ENCODE peak calls at places on chromosome 18, in five cellular contexts. L, S, D, I and B are unnamed samples.

GRCh38 chr18:76463358-76463757 is 31.7 kb downstream of the ZNF516 start:
- DNase-seq in D (peak), I (no peak), L (no peak), S (no peak), B (no peak)

GRCh38 chr18:74249181-74249968 is 42.4 kb downstream of the CYB5A start:
- DNase-seq in S (no peak), L (peak), I (no peak), D (no peak), B (no peak)

GRCh38 chr18:74669136-74669798 is 71.6 kb downstream of the ZNF407 start:
- DNase-seq in D (no peak), I (no peak), L (no peak), S (no peak), B (no peak)

GRCh38 chr18:56702946-56703345 is 51.8 kb downstream of the WDR7 start:
- DNase-seq in D (no peak), L (peak), S (no peak), I (no peak), B (no peak)

GRCh38 chr18:26309283-26309682 is 83.0 kb downstream of the TAF4B start:
- DNase-seq in L (peak), I (no peak), S (no peak), D (no peak), B (no peak)

GRCh38 chr18:74476154-74476553 is 19.0 kb upstream of the DIPK1C start:
- DNase-seq in I (no peak), D (no peak), L (peak), S (peak), B (no peak)

GRCh38 chr18:10715791-10716190 is 190.0 kb downstream of the NAPG start:
- DNase-seq in I (no peak), L (peak), S (no peak), D (peak), B (no peak)

GRCh38 chr18:35045121-35045520 is 3.9 kb downstream of the MAPRE2 start:
- DNase-seq in I (no peak), D (no peak), L (peak), S (no peak), B (no peak)

GRCh38 chr18:52339891-52340371 is at the start of gene DCC:
- DNase-seq in L (peak), I (no peak), D (no peak), S (no peak), B (no peak)

GRCh38 chr18:7750966-7751365 is 183.8 kb downstream of the PTPRM start:
- DNase-seq in I (no peak), D (no peak), S (no peak), L (no peak), B (no peak)

GRCh38 chr18:56000041-56000440 is 412.0 kb upstream of the TCF4 start:
- DNase-seq in D (no peak), L (no peak), I (no peak), S (no peak), B (no peak)

GRCh38 chr18:27604583-27604982 is 419.5 kb upstream of the CHST9 start:
- DNase-seq in D (no peak), L (no peak), I (no peak), S (no peak), B (no peak)

GRCh38 chr18:48412339-48412929 is 3.3 kb upstream of the ZBTB7C start:
- DNase-seq in S (no peak), D (no peak), I (no peak), L (peak), B (no peak)

GRCh38 chr18:54086863-54087262 is 137.6 kb downstream of the MBD2 start:
- DNase-seq in I (no peak), S (no peak), D (no peak), L (no peak), B (no peak)

GRCh38 chr18:62957885-62958472 is 242.6 kb downstream of the PHLPP1 start:
- DNase-seq in D (no peak), I (no peak), S (no peak), L (peak), B (peak)

GRCh38 chr18:32771871-32772499 is 838 bp downstream of the KLHL14 start:
- DNase-seq in I (no peak), S (no peak), D (peak), L (no peak), B (no peak)

GRCh38 chr18:41526046-41526445 is 429.0 kb upstream of the PIK3C3 start:
- DNase-seq in D (no peak), L (no peak), S (no peak), I (no peak), B (no peak)

GRCh38 chr18:25233582-25234362 is 118.2 kb downstream of the ZNF521 start:
- DNase-seq in I (no peak), D (no peak), L (peak), S (no peak), B (no peak)
- H3K4me3 ChIP-seq in I (no peak), D (peak), L (peak), S (peak), B (no peak)

DNA sequence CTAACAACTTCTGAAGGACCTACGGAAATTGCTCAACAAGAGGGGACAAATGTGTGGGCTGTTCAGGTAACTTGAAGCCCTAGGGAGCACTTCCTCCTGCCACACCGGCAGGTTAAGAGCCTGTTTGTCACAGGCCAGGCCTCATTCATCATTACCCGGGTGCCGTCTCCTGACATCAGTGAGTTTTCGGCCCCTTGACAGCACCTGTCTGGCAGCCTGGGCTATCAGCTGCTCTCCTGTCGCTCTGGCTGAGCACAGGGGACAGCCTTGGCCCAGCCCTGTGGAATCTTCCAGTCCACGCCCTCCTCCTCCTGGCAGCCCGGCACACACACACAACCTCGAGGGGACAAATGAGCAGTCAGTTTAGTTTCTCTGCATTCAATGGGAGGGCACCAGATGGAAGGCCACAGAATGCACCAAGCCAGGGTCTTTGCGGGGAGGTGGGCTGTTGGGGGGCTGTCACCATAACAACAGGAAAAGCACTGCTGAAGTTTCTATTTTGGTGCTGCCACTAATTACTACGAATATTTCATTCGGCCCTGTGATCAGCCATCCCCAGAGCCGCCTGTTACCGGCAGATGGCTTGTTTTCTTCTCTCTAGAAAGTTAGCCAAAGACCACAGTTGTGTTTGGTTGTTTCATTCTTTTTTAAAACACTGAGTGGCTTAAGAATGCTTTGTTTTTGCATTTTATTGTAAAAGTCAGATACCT is 190.0 kb upstream of the NDUFV2 start:
- DNase-seq in L (no peak), D (no peak), I (no peak), S (no peak), B (peak)
- H3K4me3 ChIP-seq in L (no peak), D (no peak), I (no peak), S (no peak), B (no peak)

DNA sequence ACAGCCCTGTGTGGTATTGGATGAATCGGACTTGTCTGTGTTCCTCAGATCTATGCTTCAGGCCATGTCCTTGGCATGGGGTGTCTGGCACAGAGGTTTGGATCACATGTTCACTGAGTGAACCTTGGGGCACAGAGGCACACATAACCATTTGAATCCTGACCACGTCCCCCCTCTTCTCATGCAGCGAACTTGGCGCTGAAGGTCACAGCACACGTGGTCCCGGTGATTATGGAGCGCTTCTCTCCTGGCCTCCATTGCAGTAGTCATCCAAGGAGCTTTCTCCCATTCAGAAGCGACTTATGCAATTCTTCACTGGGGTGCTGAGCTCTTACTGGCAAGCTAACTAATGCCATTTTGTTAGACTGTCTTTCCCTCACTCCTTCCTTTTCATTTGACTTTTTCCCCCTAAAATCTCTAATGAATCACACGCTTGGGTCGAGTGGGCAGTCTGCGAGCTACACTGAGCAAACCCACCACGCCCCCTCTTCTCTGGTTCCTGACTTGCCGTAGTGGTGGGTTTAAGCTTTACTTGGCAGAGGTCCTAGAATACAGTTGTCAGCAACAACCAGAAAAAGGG is 59.4 kb downstream of the KCNG2 start:
- DNase-seq in D (no peak), I (no peak), S (no peak), L (peak), B (no peak)
- H3K4me3 ChIP-seq in D (no peak), I (no peak), S (no peak), L (no peak), B (no peak)

DNA sequence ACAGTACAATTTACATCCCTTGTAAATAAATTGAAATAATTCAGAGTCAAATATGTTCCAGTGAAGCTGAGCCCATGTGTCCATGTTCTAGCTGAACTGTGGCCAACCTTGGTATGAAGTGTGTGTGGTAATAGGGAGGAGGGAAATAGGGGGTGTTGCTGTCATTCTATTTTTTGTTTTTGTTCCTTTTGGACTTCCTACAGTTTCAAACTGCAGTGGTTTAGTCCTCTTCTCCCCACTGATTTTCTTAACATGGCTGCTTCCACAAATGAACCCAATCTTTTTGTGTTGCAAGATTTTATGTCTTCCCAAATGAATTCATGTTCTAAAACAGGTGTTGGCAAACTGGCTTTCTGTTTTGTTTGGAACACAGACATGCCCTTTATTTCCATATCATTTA is 156.9 kb downstream of the CCBE1 start:
- DNase-seq in D (no peak), I (no peak), L (no peak), S (no peak), B (no peak)
- H3K4me3 ChIP-seq in D (no peak), I (no peak), L (no peak), S (no peak), B (no peak)

GRCh38 chr18:3690682-3691066 is 240.7 kb downstream of the TGIF1 start:
- DNase-seq in L (peak), S (no peak), I (no peak), D (no peak), B (no peak)
- H3K4me3 ChIP-seq in L (no peak), S (no peak), I (no peak), D (no peak), B (no peak)

GRCh38 chr18:77478619-77479018 is 229.0 kb downstream of the GALR1 start:
- DNase-seq in S (peak), I (no peak), D (no peak), L (no peak), B (no peak)
- H3K4me3 ChIP-seq in S (no peak), I (no peak), D (no peak), L (no peak), B (no peak)

GRCh38 chr18:12597775-12598174 is 60.1 kb downstream of the SPIRE1 start:
- DNase-seq in I (no peak), L (peak), D (peak), S (peak), B (peak)

GRCh38 chr18:12599543-12599942 is 58.4 kb downstream of the SPIRE1 start:
- DNase-seq in S (no peak), L (no peak), D (no peak), I (no peak), B (no peak)

GRCh38 chr18:12599966-12600365 is 57.9 kb downstream of the SPIRE1 start:
- DNase-seq in D (no peak), I (no peak), L (no peak), S (no peak), B (no peak)

GRCh38 chr18:12595571-12596255 is 62.2 kb downstream of the SPIRE1 start:
- DNase-seq in D (no peak), L (no peak), S (no peak), I (no peak), B (no peak)

GRCh38 chr18:12598181-12598921 is 59.6 kb downstream of the SPIRE1 start:
- DNase-seq in S (no peak), D (no peak), I (no peak), L (peak), B (no peak)
- H3K4me3 ChIP-seq in S (no peak), D (no peak), I (no peak), L (no peak), B (no peak)

GRCh38 chr18:79625195-79625923 is 54.2 kb upstream of the CTDP1 start:
- DNase-seq in S (no peak), L (no peak), I (no peak), D (peak), B (no peak)
- H3K4me3 ChIP-seq in S (no peak), L (no peak), I (no peak), D (no peak), B (no peak)